ENCODE peak calls at places on chromosomes 4 and X, in eight cellular contexts. J is dorsolateral prefrontal cortex, N is GM13977, E is A549, S is BJ, X is progenitor cell of endocrine pancreas, K is fibroblast of mammary gland, Z is nephron progenitor cell. U is an unnamed sample.
A peak's percentile ranks its signal among the peaks of the same experiment; 100 is the strongest.

GRCh38 chr4:98833384-98833783 is 95.5 kb downstream of the EIF4E start:
- DNase-seq in J (no peak), X (no peak), N (no peak), K (no peak), S (no peak), E (no peak), Z (no peak), U (no peak)

GRCh38 chrX:101417190-101417589 is 9.2 kb downstream of the HNRNPH2 start:
- DNase-seq in X (no peak), N (no peak), S (no peak), E (no peak), J (no peak), Z (no peak), K (no peak), U (no peak)

GRCh38 chrX:69285881-69286545 is 120.8 kb upstream of the PJA1 start:
- DNase-seq in X (peak; percentile 54), Z (peak; percentile 79), K (peak; percentile 25), N (peak; percentile 79), J (no peak), S (no peak), E (peak; percentile 21), U (peak; percentile 76)

GRCh38 chr4:152640058-152640921 is 39.5 kb downstream of the TMEM154 start:
- DNase-seq in X (no peak), E (peak; percentile 20), K (peak; percentile 36), Z (no peak), J (no peak), S (no peak), N (no peak), U (no peak)

GRCh38 chr4:162535121-162535520 is 371.3 kb upstream of the FSTL5 start:
- DNase-seq in Z (no peak), J (no peak), N (no peak), X (no peak), K (no peak), S (no peak), E (no peak), U (no peak)

GRCh38 chrX:11739796-11740195 is 18.2 kb upstream of the MSL3 start:
- DNase-seq in X (no peak), J (no peak), Z (no peak), K (no peak), N (no peak), S (no peak), E (no peak), U (no peak)

GRCh38 chr4:85370400-85371032 is 104.4 kb upstream of the ARHGAP24 start:
- DNase-seq in E (peak; percentile 41), X (peak; percentile 16), J (no peak), S (no peak), N (no peak), K (peak; percentile 63), Z (peak; percentile 66), U (no peak)

GRCh38 chrX:132004728-132005127 is 18.4 kb upstream of the STK26 start:
- DNase-seq in K (peak; percentile 1), N (no peak), J (no peak), S (no peak), X (no peak), Z (no peak), E (no peak), U (no peak)

GRCh38 chr4:15420642-15421041 is 7.2 kb upstream of the C1QTNF7 start:
- DNase-seq in Z (no peak), S (no peak), K (peak; percentile 84), J (no peak), X (no peak), E (no peak), N (no peak), U (no peak)

GRCh38 chr4:182338059-182338458 is 94.9 kb downstream of the TENM3 start:
- DNase-seq in K (peak; percentile 28), Z (no peak), J (no peak), S (no peak), E (no peak), X (no peak), N (no peak), U (no peak)

GRCh38 chrX:112968351-112969133 is 127.9 kb upstream of the AMOT start:
- DNase-seq in J (no peak), X (no peak), S (no peak), Z (no peak), E (no peak), N (no peak), K (no peak), U (no peak)

GRCh38 chr4:145679520-145679919 is 426 bp upstream of the C4orf51 start:
- DNase-seq in Z (peak; percentile 16), S (peak; percentile 62), N (no peak), J (no peak), E (peak; percentile 65), K (peak; percentile 93), X (no peak), U (no peak)

GRCh38 chr4:26583538-26583864 is 383 bp upstream of the TBC1D19 start:
- DNase-seq in Z (no peak), J (no peak), X (no peak), E (no peak), S (no peak), N (peak; percentile 46), K (no peak), U (no peak)

GRCh38 chrX:85243761-85244410 is at the start of the genes SATL1 and ZNF711:
- DNase-seq in J (peak; percentile 55), E (peak; percentile 51), S (no peak), Z (peak; percentile 80), N (peak; percentile 56), X (peak; percentile 69), K (peak; percentile 18), U (peak; percentile 80)

GRCh38 chr4:145482209-145483021 is 762 bp downstream of the SMAD1 start:
- DNase-seq in K (peak; percentile 78), S (no peak), E (peak; percentile 46), J (peak; percentile 55), Z (peak; percentile 64), X (peak; percentile 40), N (peak; percentile 66), U (peak; percentile 72)

GRCh38 chr4:1795304-1796195 is 2.5 kb downstream of the FGFR3 start:
- DNase-seq in J (no peak), E (no peak), N (no peak), X (peak; percentile 42), Z (peak; percentile 49), K (no peak), S (no peak), U (no peak)

GRCh38 chr4:47122592-47123291 is 91.4 kb downstream of the GABRB1 start:
- DNase-seq in N (peak; percentile 61), S (peak; percentile 4), E (peak; percentile 61), X (peak; percentile 43), J (no peak), Z (peak; percentile 71), K (peak; percentile 72), U (peak; percentile 70)

DNA sequence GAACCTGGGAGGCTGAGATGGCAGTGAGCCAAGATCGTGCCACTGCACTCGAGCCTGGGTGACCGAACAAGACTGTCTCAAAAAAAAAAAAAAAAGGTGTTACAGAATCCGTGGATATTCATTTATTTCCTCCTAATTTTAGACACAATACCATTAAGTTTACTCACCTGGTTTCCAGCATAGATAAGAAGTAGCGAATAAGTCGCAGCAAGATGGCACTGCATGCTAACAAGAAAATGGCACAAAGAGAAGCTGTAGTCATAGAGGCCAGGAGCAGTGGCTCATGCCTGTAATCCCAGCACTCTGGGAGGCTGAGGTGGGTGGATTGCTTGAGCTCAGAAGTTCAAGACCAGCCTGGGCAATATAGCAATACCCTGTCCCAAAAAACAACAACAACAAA is 17.0 kb upstream of the MOB1B start:
- DNase-seq in J (no peak), X (no peak), N (no peak), S (no peak), K (peak; percentile 21), Z (no peak), E (no peak), U (no peak)
- TF ChIP-seq CTCF in J (no peak), X (no peak), N (no peak), S (no peak), K (no peak), Z (no peak), E (no peak), U (no peak)

GRCh38 chr4:100929753-100930152 is 411.9 kb upstream of the EMCN start:
- DNase-seq in N (no peak), Z (no peak), X (no peak), K (no peak), E (no peak), J (no peak), S (no peak), U (no peak)

GRCh38 chr4:100936676-100937390 is 410.5 kb downstream of the PPP3CA start:
- DNase-seq in K (no peak), E (no peak), S (no peak), X (no peak), Z (no peak), J (no peak), N (no peak), U (no peak)

GRCh38 chr4:100933628-100934027 is 413.7 kb downstream of the PPP3CA start:
- DNase-seq in K (peak; percentile 80), Z (no peak), J (no peak), X (no peak), N (no peak), S (peak; percentile 22), E (peak; percentile 1), U (no peak)

GRCh38 chr4:100938698-100939097 is 408.6 kb downstream of the PPP3CA start:
- DNase-seq in K (no peak), Z (no peak), J (no peak), N (no peak), E (no peak), S (no peak), X (no peak), U (no peak)

DNA sequence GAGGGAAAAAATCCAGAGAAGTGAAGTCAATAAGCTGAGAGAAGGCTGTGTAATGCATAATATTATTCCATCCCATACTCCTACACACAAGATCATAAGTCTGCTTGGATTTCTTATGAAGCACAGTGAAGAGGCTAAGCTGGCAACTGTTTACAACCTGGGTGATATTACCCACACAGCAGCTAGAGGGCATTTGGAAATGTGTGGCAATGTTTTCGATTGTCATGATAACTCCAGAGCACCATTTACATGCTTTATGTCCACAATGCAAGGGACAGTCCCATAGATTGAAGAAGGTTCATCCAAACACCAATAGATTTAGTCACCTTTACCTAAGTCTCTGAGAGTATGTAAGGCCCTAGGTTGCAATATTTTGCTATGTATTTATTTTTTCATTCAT is 412.2 kb downstream of the PPP3CA start:
- DNase-seq in Z (no peak), E (peak; percentile 35), X (no peak), K (peak; percentile 20), N (no peak), S (no peak), J (no peak), U (no peak)
- TF ChIP-seq CTCF in Z (no peak), E (no peak), X (no peak), K (peak; percentile 39), N (peak; percentile 22), S (peak; percentile 15), J (no peak), U (peak; percentile 44)

DNA sequence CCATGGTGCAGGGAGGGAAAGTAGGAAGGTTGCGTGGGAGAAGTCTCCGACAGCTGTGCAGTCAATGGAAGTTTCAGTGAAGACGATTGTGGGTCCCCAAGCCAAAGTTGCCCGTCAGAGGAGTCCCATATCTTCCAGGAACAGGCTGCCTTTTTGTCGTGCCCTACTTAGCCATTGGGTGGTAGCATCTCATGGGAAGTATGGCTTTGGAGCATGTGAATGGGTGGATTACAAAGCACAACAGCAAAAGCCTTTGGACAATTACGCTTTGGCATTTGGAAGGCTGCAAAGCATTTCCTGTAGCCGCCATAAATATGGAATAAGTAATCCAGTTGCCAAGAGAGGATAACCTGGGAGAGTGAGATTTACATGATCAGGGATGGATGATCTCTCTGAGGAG is 300.7 kb upstream of the BOD1L1 start:
- DNase-seq in E (no peak), X (no peak), Z (no peak), S (no peak), J (no peak), N (no peak), K (no peak), U (no peak)
- TF ChIP-seq CTCF in E (no peak), X (no peak), Z (no peak), S (no peak), J (no peak), N (no peak), K (no peak), U (no peak)

GRCh38 chrX:128975716-128976115 is 547.6 kb downstream of the SMARCA1 start:
- DNase-seq in J (peak; percentile 43), X (peak; percentile 61), N (peak; percentile 17), E (peak; percentile 23), S (no peak), Z (peak; percentile 80), K (peak; percentile 3), U (peak; percentile 68)
- TF ChIP-seq CTCF in J (no peak), X (peak; percentile 85), N (peak; percentile 68), E (peak; percentile 56), S (no peak), Z (peak; percentile 93), K (peak; percentile 52), U (peak; percentile 88)

U was measured in type B pancreatic cell.